ENCODE peak calls at places on chromosomes 7 and 10, in eight cellular contexts. E is NCI-H1436; Y is left ventricle myocardium superior; Z is NCI-H1105; W is T-helper 2 cell; F is fibroblast of lung; X is naive thymus-derived CD8-positive, alpha-beta T cell; J is GM12864. U is an unnamed sample.

GRCh38 chr10:61047011-61047410 is 103.0 kb upstream of the RHOBTB1 start:
- DNase-seq in X (no peak), F (no peak), W (no peak), Y (no peak), J (no peak), E (no peak), Z (no peak), U (no peak)

GRCh38 chr7:2497065-2497464 is 20.9 kb upstream of the GRIFIN start:
- DNase-seq in W (no peak), F (no peak), Z (no peak), E (no peak), J (no peak), Y (no peak), X (no peak), U (no peak)

GRCh38 chr7:54839538-54840213 is 80.7 kb upstream of the SEC61G start:
- DNase-seq in X (no peak), E (no peak), W (no peak), Z (no peak), Y (peak), F (peak), J (no peak), U (peak)

GRCh38 chr7:72152171-72153131 is 259.7 kb downstream of the CALN1 start:
- DNase-seq in W (no peak), Y (no peak), J (no peak), Z (no peak), X (no peak), F (no peak), E (no peak), U (no peak)

GRCh38 chr7:101947899-101948298 is 130.5 kb downstream of the CUX1 start:
- DNase-seq in Z (peak), Y (peak), W (no peak), E (peak), F (peak), X (no peak), J (no peak), U (no peak)

GRCh38 chr10:118256825-118257570 is 85.1 kb downstream of the FAM204A start:
- DNase-seq in Y (no peak), W (no peak), X (no peak), J (no peak), Z (no peak), F (no peak), E (peak), U (no peak)

GRCh38 chr10:86316274-86316835 is 50.2 kb downstream of the GRID1 start:
- DNase-seq in F (no peak), X (no peak), Y (no peak), E (no peak), W (no peak), Z (no peak), J (no peak), U (no peak)

GRCh38 chr10:54284526-54285193 is 516.4 kb downstream of the PCDH15 start:
- DNase-seq in Y (no peak), Z (no peak), E (no peak), F (peak), W (no peak), J (no peak), X (no peak), U (no peak)

GRCh38 chr7:138204989-138205298 is 128.7 kb downstream of the AKR1D1 start:
- DNase-seq in F (no peak), E (no peak), Y (no peak), W (no peak), Z (no peak), J (no peak), X (no peak), U (no peak)

GRCh38 chr10:128875030-128875744 is 591.9 kb upstream of the MGMT start:
- DNase-seq in Z (no peak), Y (no peak), F (no peak), X (no peak), E (no peak), W (no peak), J (no peak), U (no peak)

GRCh38 chr10:35635576-35635975 is 6.5 kb downstream of the FZD8 start:
- DNase-seq in X (no peak), F (peak), E (peak), W (no peak), Y (no peak), Z (peak), J (peak), U (no peak)

GRCh38 chr7:22192778-22193177 is 164.2 kb downstream of the RAPGEF5 start:
- DNase-seq in Y (no peak), Z (peak), W (no peak), X (no peak), J (no peak), E (no peak), F (no peak), U (no peak)

GRCh38 chr10:46558411-46559185 is 2.1 kb upstream of the GPRIN2 start:
- DNase-seq in J (no peak), F (no peak), Z (no peak), W (no peak), E (no peak), X (peak), Y (peak), U (peak)

GRCh38 chr7:156919132-156919713 is 26.2 kb upstream of the LMBR1 start:
- DNase-seq in F (no peak), Z (no peak), J (no peak), Y (no peak), X (no peak), E (no peak), W (no peak), U (no peak)

GRCh38 chr10:114271779-114272167 is 32.7 kb downstream of the VWA2 start:
- DNase-seq in Z (no peak), E (no peak), W (no peak), X (no peak), J (no peak), F (peak), Y (no peak), U (no peak)

GRCh38 chr7:101486764-101487458 is 124.2 kb downstream of the COL26A1 start:
- DNase-seq in J (no peak), X (no peak), Y (no peak), W (no peak), E (no peak), Z (no peak), F (no peak), U (no peak)

GRCh38 chr10:106573106-106573505 is 591.4 kb downstream of the SORCS1 start:
- DNase-seq in Y (no peak), J (no peak), F (peak), E (no peak), Z (no peak), W (no peak), X (no peak), U (no peak)

GRCh38 chr7:5226921-5227785 is 37.1 kb downstream of the WIPI2 start:
- DNase-seq in E (no peak), W (no peak), J (no peak), F (no peak), Z (no peak), X (no peak), Y (no peak), U (peak)

GRCh38 chr7:102916426-102916825 is 3.6 kb downstream of the LRRC17 start:
- DNase-seq in F (peak), Z (no peak), W (no peak), J (no peak), Y (no peak), X (no peak), E (no peak), U (no peak)

GRCh38 chr7:3289996-3290395 is 11.1 kb upstream of the SDK1 start:
- DNase-seq in F (peak), E (no peak), X (no peak), Z (no peak), Y (no peak), W (no peak), J (no peak), U (no peak)

GRCh38 chr10:50635286-50635685 is 11.5 kb upstream of the SGMS1 start:
- DNase-seq in Z (no peak), W (no peak), Y (no peak), J (no peak), F (peak), E (no peak), X (no peak), U (no peak)

GRCh38 chr10:4809156-4809555 is 16.9 kb upstream of the AKR1E2 start:
- DNase-seq in W (no peak), Z (no peak), X (no peak), E (no peak), Y (no peak), F (no peak), J (no peak), U (no peak)

GRCh38 chr7:2512179-2512644 is 7.4 kb upstream of the LFNG start:
- DNase-seq in J (no peak), F (no peak), E (no peak), X (no peak), Y (peak), W (no peak), Z (no peak), U (peak)

GRCh38 chr7:79308176-79308575 is 145.3 kb downstream of the MAGI2 start:
- DNase-seq in E (no peak), J (no peak), W (no peak), Z (no peak), Y (no peak), F (no peak), X (no peak), U (no peak)

GRCh38 chr10:133213641-133214467 is 16.2 kb upstream of the UTF1 start:
- DNase-seq in E (no peak), Y (no peak), F (no peak), J (no peak), X (no peak), W (no peak), Z (no peak), U (peak)

GRCh38 chr10:63825766-63826165 is 304.6 kb downstream of the REEP3 start:
- DNase-seq in Y (no peak), F (no peak), X (no peak), W (no peak), J (no peak), Z (no peak), E (no peak), U (no peak)

GRCh38 chr10:3136336-3136735 is 36.2 kb downstream of the PITRM1 start:
- DNase-seq in X (no peak), Y (peak), F (no peak), J (no peak), E (no peak), Z (no peak), W (no peak), U (no peak)

GRCh38 chr10:74953214-74953613 is 126.8 kb downstream of the KAT6B start:
- DNase-seq in X (no peak), F (no peak), W (no peak), E (no peak), Z (no peak), Y (no peak), J (no peak), U (no peak)